ENCODE peak calls at places on chromosome 17, in seven cellular contexts. B, T, U, P, Q, G and A are unnamed samples.

GRCh38 chr17:60704170-60704569 is 26.5 kb downstream of the BCAS3 start:
- DNase-seq in U (peak), B (no peak), G (no peak), Q (no peak), T (no peak), P (no peak), A (no peak)

GRCh38 chr17:50893183-50893993 is 27.2 kb upstream of the TOB1 start:
- DNase-seq in T (peak), U (peak), G (no peak), Q (no peak), B (peak), P (peak), A (peak)

GRCh38 chr17:20706752-20707372 is 127.3 kb downstream of the CDRT15L2 start:
- DNase-seq in U (no peak), G (no peak), B (no peak), T (no peak), P (no peak), Q (no peak), A (no peak)

GRCh38 chr17:21132428-21132827 is 5.7 kb downstream of the DHRS7B start:
- DNase-seq in P (no peak), U (no peak), T (no peak), Q (no peak), B (no peak), G (no peak), A (no peak)

GRCh38 chr17:51793686-51794085 is 364.8 kb downstream of the CA10 start:
- DNase-seq in Q (no peak), P (no peak), B (no peak), T (no peak), U (no peak), G (no peak), A (no peak)

GRCh38 chr17:60610481-60610880 is 10.5 kb downstream of the PPM1D start:
- DNase-seq in G (no peak), T (no peak), P (no peak), B (no peak), Q (no peak), U (no peak), A (no peak)

GRCh38 chr17:27759528-27759927 is 40.8 kb downstream of the NOS2 start:
- DNase-seq in P (no peak), U (no peak), G (no peak), Q (no peak), B (no peak), T (no peak), A (no peak)

GRCh38 chr17:5676012-5676411 is 91.7 kb upstream of the NLRP1 start:
- DNase-seq in P (no peak), G (peak), T (no peak), B (no peak), U (no peak), Q (no peak), A (no peak)

GRCh38 chr17:28973414-28973813 is 22.1 kb upstream of the PHF12 start:
- DNase-seq in U (no peak), G (no peak), P (no peak), Q (no peak), T (no peak), B (no peak), A (peak)

DNA sequence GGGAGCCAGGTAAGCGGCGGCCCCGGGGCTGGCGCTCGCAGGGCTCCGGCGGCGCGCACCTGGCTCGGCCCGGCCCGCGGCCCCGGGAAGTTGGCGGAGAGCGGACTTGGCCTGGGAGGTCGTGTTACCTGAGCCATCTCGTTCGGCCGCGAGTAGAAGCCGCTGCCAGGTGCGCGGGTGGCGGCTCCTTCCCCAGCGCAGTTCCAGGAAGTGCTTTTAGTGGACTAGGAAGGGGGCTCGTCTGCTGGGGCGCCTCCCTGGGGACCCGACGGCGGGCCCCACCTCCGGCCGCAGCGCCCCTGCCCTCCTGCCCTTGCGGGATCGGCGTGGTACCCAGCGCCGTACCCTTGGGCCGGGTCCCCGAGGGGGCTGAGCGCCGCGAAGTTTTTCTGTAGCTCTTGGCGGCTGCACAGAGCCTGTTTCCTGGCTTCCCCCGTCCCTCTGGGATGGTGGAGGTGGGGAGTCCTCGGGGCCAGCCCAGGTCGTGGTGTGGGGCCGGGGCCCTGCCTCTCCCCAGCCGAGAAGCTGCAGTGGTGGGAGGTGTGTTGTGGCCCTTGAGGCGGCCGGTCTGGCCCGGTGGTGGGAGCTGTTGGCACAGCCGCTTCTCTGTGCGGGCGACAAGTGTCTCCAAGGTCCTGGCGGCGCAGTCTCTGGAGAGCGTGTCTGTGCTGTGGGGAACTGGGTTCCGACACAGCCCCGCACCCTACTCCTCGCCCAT is 96.9 kb downstream of the RAB11FIP4 start:
- DNase-seq in B (no peak), Q (no peak), P (no peak), G (no peak), T (no peak), U (no peak), A (no peak)
- H3K27ac ChIP-seq in B (peak), Q (no peak), P (peak), G (no peak), T (peak), U (peak), A (no peak)

GRCh38 chr17:81302861-81303326 is 7.8 kb upstream of the SLC38A10 start:
- DNase-seq in T (no peak), U (peak), Q (no peak), G (no peak), B (no peak), P (no peak), A (no peak)
- TF ChIP-seq CEBPB in T (no peak), U (no peak), Q (no peak), G (no peak), B (no peak), P (no peak), A (no peak)

GRCh38 chr17:75738218-75738802 is 17.1 kb downstream of the ITGB4 start:
- DNase-seq in B (no peak), T (no peak), G (no peak), Q (no peak), U (peak), P (no peak), A (peak)
- H3K27ac ChIP-seq in B (peak), T (no peak), G (no peak), Q (no peak), U (no peak), P (no peak), A (no peak)

DNA sequence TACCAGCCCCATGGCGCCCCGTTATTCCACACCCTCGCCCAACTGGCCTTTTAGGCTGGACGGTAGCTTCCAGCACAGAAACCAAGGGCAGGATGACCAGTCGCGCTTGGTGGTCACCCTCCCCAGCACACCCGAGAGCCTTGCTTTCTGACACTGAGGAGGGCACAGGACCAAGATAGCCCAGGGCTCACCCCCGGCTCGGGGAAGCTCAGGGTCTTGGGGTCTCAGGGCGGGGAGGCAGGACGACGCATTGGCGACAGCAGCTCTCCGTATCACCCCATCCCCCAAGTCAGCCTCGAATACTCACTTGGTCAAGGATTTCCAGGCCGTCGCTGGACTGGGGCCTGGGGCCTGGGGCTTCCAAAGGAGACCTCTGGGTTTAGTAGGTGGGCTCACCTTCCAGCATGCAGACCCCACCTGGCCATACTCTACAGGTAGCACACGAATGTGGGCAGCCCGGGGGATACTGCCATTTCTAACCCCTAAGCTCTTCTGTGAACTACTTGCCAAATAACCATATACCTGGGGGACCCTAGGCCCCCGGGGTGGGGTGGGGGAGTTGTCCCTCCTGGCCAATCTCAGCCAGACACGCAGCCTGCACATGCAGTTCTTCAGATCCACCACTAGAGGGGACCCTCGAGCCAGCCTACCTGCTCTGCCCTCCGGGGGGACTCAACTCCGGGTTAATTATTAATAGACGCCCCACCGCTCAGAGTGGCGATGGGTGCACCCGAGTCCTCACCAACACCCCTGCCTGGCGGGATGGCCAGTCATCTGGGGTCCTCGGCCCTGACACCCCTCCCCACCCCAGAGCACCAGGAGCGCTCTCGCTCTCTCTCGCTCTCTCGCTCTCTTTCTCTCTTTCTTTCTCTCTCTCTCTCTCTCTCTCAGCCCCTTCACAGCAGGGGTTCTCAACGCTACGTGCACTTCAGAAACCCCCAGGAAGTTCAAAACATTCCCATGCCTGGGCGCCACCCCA is 30.0 kb downstream of the TBC1D16 start:
- DNase-seq in U (peak), G (no peak), Q (no peak), B (peak), P (peak), T (peak), A (peak)
- TF ChIP-seq CEBPB in U (no peak), G (no peak), Q (no peak), B (no peak), P (no peak), T (no peak), A (no peak)

DNA sequence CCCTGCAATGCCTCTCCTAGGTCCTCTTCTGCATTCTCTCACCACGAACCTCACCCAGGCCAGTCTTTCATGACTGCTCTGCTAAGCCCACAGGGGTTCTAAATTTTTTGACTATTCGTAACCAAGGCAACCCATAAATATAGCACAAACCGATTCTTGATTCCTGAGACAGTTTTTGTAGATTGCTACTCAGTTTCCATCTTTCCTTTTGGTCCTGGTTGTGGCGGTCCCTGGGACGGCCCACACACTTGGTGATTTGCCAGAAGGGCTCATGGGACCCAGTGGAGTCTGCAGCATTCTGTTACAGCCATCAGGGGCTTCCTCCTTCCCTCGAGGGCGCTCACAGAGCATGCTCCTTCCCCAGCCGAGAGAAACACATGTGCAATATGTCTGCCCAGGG is 23.4 kb upstream of the MGAT5B start:
- DNase-seq in P (no peak), U (no peak), G (no peak), Q (no peak), B (no peak), T (no peak), A (no peak)
- H3K27ac ChIP-seq in P (no peak), U (no peak), G (no peak), Q (no peak), B (no peak), T (no peak), A (no peak)

GRCh38 chr17:79814624-79814965 is 17.7 kb upstream of the CBX8 start:
- DNase-seq in G (no peak), P (no peak), U (no peak), Q (no peak), B (no peak), T (no peak), A (no peak)

GRCh38 chr17:79813826-79814623 is 17.1 kb upstream of the CBX8 start:
- DNase-seq in T (no peak), Q (no peak), G (no peak), B (no peak), U (no peak), P (no peak), A (no peak)

GRCh38 chr17:79815836-79816371 is 19.0 kb upstream of the CBX8 start:
- DNase-seq in P (no peak), Q (no peak), G (no peak), B (no peak), T (no peak), U (no peak), A (no peak)

GRCh38 chr17:79812969-79813825 is 16.3 kb upstream of the CBX8 start:
- DNase-seq in B (peak), P (peak), Q (no peak), U (no peak), G (no peak), T (no peak), A (no peak)

DNA sequence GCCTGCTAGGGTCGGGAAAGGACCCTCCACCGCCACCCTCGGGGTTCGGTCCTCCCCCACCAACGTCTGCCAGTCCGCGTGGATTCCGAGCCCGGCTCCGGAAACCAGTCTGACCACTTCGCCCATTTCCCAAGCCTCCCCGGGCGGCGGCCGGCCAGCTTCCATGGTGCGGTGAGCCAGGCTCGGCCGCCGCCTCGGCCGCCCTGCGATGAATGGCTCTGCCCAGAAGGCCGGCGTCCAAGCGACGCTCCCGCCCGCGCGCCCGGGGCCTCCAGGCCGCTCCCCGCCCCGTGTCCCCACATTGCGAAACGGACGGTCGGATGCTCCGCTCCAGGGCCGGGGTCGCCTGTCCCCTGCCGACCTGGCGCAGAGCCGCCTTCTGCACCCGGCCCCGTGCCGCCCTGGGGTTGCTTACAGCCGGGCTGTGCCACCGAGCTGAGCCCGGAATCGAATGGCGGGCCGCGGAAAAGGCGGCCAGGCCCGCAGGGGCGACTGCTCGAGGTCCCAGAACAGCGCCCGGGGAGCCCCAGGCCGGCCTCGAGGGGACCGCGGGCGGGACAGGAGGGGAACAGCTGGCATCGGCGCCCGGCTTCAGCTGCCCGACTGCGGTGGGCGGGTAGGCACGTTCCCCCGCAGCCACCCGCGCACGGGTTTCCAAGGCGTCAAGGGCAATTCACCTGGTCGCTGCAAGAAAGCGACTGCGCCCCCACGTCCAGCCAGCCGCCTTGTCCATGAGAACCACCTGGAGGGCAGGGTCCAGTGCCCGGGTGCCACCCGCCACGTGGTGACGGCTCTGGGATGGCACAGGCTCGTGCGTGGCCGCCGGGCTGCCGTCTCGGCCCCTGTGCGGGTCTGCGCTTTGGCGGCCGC is 18.3 kb upstream of the CBX8 start:
- DNase-seq in Q (no peak), U (no peak), B (no peak), T (no peak), P (no peak), G (no peak), A (no peak)
- TF ChIP-seq CEBPB in Q (no peak), U (peak), B (no peak), T (no peak), P (no peak), G (no peak), A (peak)

DNA sequence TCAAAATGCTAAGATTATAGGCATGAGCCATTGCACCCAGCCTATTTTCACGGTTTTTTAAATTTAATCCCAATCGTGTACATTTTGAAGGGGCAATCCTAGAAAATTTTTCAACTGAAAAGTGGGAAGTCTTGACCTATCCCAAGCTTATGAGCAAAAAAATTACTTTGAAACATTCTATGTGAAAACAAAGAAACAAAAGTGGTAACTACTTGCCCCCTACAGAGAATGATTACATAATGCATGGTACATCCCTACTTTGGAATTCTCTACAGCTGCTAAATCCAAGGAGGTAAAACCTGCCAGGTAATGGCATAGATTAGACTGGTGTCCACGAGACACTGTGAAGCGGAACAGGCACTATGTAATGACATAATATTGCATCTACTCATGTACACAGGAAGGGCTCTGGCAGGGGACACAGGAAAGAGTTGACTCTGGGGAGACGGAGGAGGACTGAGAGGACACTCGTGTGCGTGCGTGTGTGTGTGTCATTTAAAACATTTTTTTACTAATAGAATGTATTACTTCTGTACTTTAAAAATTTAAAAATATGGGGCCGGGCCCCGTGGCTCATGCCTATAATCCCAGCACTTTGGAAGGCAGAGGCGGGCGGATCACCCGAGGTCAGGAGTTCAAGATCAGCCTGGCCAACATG is 15.7 kb downstream of the ASGR2 start:
- DNase-seq in G (no peak), U (no peak), T (no peak), P (no peak), B (no peak), Q (no peak), A (no peak)
- H3K27ac ChIP-seq in G (no peak), U (no peak), T (no peak), P (no peak), B (no peak), Q (no peak), A (no peak)

GRCh38 chr17:17398188-17398927 is 78.4 kb upstream of the MED9 start:
- DNase-seq in G (no peak), T (no peak), Q (no peak), B (no peak), U (no peak), P (no peak), A (peak)

GRCh38 chr17:17401271-17401781 is 75.5 kb upstream of the MED9 start:
- DNase-seq in U (peak), B (peak), T (peak), G (no peak), Q (peak), P (peak), A (no peak)

GRCh38 chr17:17400070-17400469 is 76.7 kb upstream of the MED9 start:
- DNase-seq in U (no peak), B (no peak), T (no peak), P (no peak), Q (no peak), G (no peak), A (no peak)

GRCh38 chr17:17400566-17401184 is 76.1 kb upstream of the MED9 start:
- DNase-seq in P (no peak), G (no peak), B (no peak), Q (no peak), U (no peak), T (no peak), A (no peak)

DNA sequence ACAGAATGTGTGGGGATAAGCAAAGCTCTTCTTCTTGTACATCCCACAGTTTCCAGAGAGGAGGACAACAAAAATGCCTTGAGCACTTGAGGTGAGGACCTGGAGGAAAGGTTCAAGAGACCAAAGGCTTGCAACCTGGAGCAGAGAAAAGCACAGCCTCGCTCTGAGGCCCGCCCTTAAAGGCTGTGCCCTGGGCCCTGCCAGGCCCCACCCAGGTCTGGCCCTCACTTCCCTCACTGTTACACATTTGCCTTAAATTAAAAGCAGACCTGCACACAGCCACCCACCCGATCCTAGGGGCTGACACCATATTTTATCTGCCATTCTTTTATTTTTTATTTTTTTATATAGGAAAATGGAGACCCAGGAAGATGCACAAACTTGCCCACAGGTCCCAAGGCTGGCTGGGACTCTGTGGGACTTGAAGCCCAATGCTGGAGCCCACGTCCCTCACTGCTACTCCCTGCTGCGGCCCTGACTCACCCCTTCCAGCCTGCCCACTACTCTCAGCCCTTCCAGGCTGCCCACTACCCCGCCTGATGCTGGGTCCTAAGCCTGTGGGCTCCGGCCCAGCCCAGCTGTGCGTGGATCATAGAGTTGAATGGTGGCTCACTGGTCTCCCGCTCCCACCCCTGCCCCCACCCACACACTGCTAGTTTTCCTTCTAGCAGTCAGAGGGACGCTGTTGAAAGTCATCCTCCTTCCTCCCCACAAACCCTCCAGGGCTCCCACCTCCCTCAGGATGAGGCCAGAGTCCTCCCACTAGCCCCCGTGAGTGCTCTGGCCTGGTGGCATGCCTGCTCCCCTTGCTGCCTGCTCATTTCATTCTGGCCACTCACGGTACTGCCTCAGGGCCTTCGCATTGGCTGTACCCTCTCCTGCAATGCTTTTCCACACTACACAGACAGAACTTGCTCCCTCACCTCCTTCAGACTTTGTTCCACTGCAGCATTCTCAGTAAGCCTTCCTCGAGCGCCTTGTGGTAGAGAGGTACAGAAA is 77.6 kb upstream of the MED9 start:
- DNase-seq in P (no peak), B (no peak), Q (no peak), T (no peak), U (no peak), G (no peak), A (no peak)
- TF ChIP-seq CEBPB in P (no peak), B (no peak), Q (no peak), T (no peak), U (no peak), G (no peak), A (no peak)